ENCODE peak calls at places on chromosomes 1 and 21, in ten cellular contexts. E is suprapubic skin, C is sigmoid colon, L is body of pancreas, O is esophagus squamous epithelium, Q is tibial nerve, J is prostate gland, N is IMR-90, H is gastrocnemius medialis, A is upper lobe of left lung. X is an unnamed sample. For H3K4me1, the result is how much of the 10 kb centered on the place peaks cover.

GRCh38 chr1:10667815-10668214 is 128.6 kb downstream of the CASZ1 start:
- DNase-seq in E (no peak), C (no peak), L (no peak), O (no peak), Q (no peak), J (no peak), N (no peak), H (no peak), A (no peak), X (no peak)

GRCh38 chr1:201696217-201696761 is 132.7 kb upstream of the IPO9 start:
- DNase-seq in E (peak), C (peak), L (peak), O (no peak), Q (peak), J (peak), N (peak), H (peak), A (no peak), X (no peak)

GRCh38 chr1:193827516-193827915 is 641.1 kb upstream of the B3GALT2 start:
- DNase-seq in E (no peak), C (no peak), L (no peak), O (no peak), Q (no peak), J (no peak), N (no peak), H (no peak), A (no peak), X (no peak)

GRCh38 chr1:184150776-184151531 is 99.4 kb downstream of the TSEN15 start:
- DNase-seq in E (no peak), C (no peak), L (no peak), O (no peak), Q (peak), J (no peak), N (peak), H (peak), A (no peak), X (no peak)

GRCh38 chr21:18350216-18350615 is 53.4 kb downstream of the TMPRSS15 start:
- DNase-seq in E (no peak), C (no peak), L (no peak), O (no peak), Q (no peak), J (no peak), N (no peak), H (no peak), A (no peak), X (no peak)

GRCh38 chr1:105137543-105138444 is 1388.1 kb downstream of the AMY1C start:
- DNase-seq in E (no peak), C (no peak), L (peak), O (no peak), Q (no peak), J (no peak), N (no peak), H (no peak), A (no peak), X (peak)

GRCh38 chr1:204350857-204351573 is 8.7 kb downstream of the PLEKHA6 start:
- DNase-seq in E (no peak), C (peak), L (peak), O (no peak), Q (peak), J (no peak), N (peak), H (peak), A (peak), X (peak)

GRCh38 chr1:200288226-200288625 is 121.6 kb downstream of the ZNF281 start:
- DNase-seq in E (no peak), C (no peak), L (no peak), O (no peak), Q (no peak), J (no peak), N (no peak), H (no peak), A (no peak), X (no peak)

GRCh38 chr1:209565759-209566678 is 17.5 kb upstream of the CAMK1G start:
- DNase-seq in E (peak), C (peak), L (peak), O (no peak), Q (peak), J (peak), N (peak), H (peak), A (peak), X (peak)

GRCh38 chr1:85502625-85503083 is 37.7 kb upstream of the DDAH1 start:
- DNase-seq in E (no peak), C (peak), L (peak), O (no peak), Q (peak), J (peak), N (peak), H (no peak), A (peak), X (no peak)

GRCh38 chr1:95207223-95207935 is 26.6 kb upstream of the RWDD3 start:
- DNase-seq in E (no peak), C (no peak), L (peak), O (no peak), Q (no peak), J (no peak), N (no peak), H (no peak), A (no peak), X (no peak)

GRCh38 chr1:10107985-10108663 is 75.4 kb downstream of the UBE4B start:
- DNase-seq in E (no peak), C (no peak), L (no peak), O (no peak), Q (no peak), J (no peak), N (peak), H (no peak), A (no peak), X (no peak)

GRCh38 chr1:2411801-2412394 is 466 bp downstream of the PEX10 start:
- DNase-seq in E (peak), C (no peak), L (no peak), O (no peak), Q (no peak), J (no peak), N (no peak), H (peak), A (no peak), X (no peak)

GRCh38 chr1:240295811-240296210 is 204.1 kb downstream of the FMN2 start:
- DNase-seq in E (no peak), C (no peak), L (no peak), O (no peak), Q (no peak), J (no peak), N (peak), H (no peak), A (no peak), X (no peak)

GRCh38 chr1:208977861-208978260 is 605.7 kb upstream of the CAMK1G start:
- DNase-seq in E (no peak), C (no peak), L (no peak), O (no peak), Q (no peak), J (no peak), N (no peak), H (no peak), A (no peak), X (no peak)

DNA sequence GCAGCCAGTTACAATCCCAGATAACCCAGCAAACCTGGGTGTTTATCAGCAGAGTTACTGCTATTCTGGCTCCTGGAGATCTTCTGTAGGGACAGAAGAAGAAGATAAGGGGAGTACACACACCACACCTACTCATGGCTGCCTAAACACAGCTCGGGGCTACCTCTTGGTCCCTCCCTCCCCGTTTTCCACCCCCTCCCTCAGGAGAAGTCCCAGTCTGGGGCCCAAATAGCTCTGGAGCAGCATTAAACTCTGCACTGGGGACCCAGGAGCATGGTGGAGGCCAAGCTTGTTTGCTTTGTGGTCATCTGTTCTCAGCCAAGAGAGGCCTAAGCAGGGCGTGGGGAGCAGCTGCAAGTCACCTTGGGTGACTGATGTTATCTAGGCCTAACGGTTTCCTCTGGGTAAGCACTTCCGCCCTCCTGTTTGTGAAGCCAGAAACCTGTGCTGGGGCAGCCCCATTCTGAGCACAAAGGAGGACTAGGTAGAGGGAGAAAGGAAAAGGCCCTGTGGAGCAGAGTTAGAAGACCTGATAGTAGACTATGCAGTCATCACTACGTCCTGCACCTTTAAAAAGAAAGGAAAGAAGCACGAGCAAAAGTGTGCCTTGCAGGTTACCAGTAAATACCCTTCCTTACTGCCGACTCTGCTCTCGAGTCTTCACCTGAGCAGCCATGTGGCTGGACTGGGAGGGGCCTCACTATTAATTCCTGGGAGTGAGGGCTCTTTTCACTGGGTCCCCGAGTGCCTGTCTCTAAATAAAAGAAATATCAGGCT is 2.0 kb upstream of the RCSD1 start:
- DNase-seq in E (no peak), C (no peak), L (no peak), O (no peak), Q (no peak), J (no peak), N (no peak), H (peak), A (peak), X (peak)
- TF ChIP-seq POLR2A in E (no peak), C (no peak), L (no peak), O (no peak), Q (no peak), J (no peak), N (no peak), H (no peak), A (no peak), X (peak)

GRCh38 chr1:234565132-234565531 is 44.8 kb downstream of the IRF2BP2 start:
- DNase-seq in E (no peak), C (no peak), L (no peak), O (no peak), Q (no peak), J (no peak), N (no peak), H (no peak), A (no peak), X (no peak)

GRCh38 chr1:234562336-234562735 is 47.6 kb downstream of the IRF2BP2 start:
- DNase-seq in E (no peak), C (no peak), L (peak), O (no peak), Q (no peak), J (no peak), N (no peak), H (no peak), A (no peak), X (no peak)

GRCh38 chr1:234568345-234568744 is 41.6 kb downstream of the IRF2BP2 start:
- DNase-seq in E (no peak), C (no peak), L (no peak), O (no peak), Q (no peak), J (no peak), N (no peak), H (no peak), A (no peak), X (no peak)

GRCh38 chr1:234561322-234561721 is 48.7 kb downstream of the IRF2BP2 start:
- DNase-seq in E (no peak), C (no peak), L (no peak), O (no peak), Q (no peak), J (no peak), N (no peak), H (no peak), A (no peak), X (no peak)

DNA sequence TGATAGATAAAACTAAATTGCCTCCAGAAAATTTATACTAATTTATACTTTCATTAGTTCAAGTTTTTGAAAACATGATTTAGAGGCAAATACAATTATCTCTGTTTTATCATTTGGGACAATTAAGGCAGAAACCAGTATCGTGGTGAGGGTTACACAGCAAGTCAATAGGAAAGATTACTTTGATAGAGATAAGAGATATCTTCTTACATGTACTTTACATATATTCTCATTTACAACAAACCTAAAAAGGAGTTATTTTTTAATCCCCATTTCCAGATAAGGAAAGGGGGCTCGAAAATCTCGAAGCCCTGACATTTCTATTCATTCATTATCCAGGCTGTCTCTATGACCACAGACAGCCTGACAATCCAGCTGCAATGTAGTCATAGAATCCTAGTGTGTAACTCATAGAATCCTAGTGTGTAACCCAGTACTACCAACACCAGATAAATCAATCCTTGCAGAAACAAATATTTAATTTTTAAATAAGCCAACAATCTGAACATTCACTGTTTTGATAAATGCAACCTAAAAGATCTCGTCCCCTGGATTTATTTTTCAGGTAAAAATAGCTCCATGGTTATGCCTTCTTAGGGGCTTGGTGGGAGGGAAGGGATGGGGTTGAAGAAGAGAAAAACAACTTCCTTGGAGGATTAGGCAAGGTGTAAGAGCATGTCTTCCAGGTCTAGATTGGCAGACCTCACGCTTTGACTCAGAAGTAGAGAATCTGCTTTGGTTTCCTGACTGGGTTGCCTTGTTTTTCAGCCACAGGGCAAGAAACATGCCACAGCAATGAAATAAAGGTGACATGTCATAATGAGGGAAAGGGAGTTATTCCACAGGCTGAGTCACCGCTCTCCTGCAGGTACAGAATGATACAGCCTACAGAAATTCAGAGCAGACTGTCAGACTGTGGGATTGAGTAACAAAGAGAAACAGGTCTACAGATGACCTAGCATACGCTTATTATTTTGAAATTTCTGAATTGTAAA is 45.6 kb downstream of the IRF2BP2 start:
- DNase-seq in E (no peak), C (no peak), L (peak), O (no peak), Q (no peak), J (peak), N (peak), H (no peak), A (no peak), X (no peak)
- H3K4me1 ChIP-seq in E (under half), C (under half), L (under half), O (under half), Q (under half), J (under half), N (under half), H (under half), A (under half), X (under half)

GRCh38 chr1:160722726-160723125 is 11.1 kb upstream of the CD48 start:
- DNase-seq in E (no peak), C (no peak), L (no peak), O (no peak), Q (no peak), J (no peak), N (no peak), H (no peak), A (no peak), X (no peak)
- H3K4me3 ChIP-seq in E (no peak), C (no peak), L (no peak), O (no peak), Q (no peak), J (no peak), N (no peak), H (no peak), A (no peak), X (no peak)

GRCh38 chr1:207867136-207868081 is 43.5 kb downstream of the CD34 start:
- DNase-seq in E (peak), C (peak), L (peak), O (no peak), Q (no peak), J (peak), N (no peak), H (peak), A (peak), X (peak)

GRCh38 chr1:207869859-207870258 is 41.1 kb downstream of the CD34 start:
- DNase-seq in E (no peak), C (no peak), L (no peak), O (no peak), Q (no peak), J (no peak), N (no peak), H (no peak), A (no peak), X (no peak)

GRCh38 chr1:207866471-207867135 is 44.3 kb downstream of the CD34 start:
- DNase-seq in E (peak), C (peak), L (peak), O (no peak), Q (peak), J (peak), N (peak), H (peak), A (peak), X (no peak)

GRCh38 chr1:207868769-207869721 is 41.9 kb downstream of the CD34 start:
- DNase-seq in E (peak), C (peak), L (peak), O (no peak), Q (peak), J (peak), N (peak), H (peak), A (peak), X (peak)

GRCh38 chr1:207868252-207868768 is 42.6 kb downstream of the CD34 start:
- DNase-seq in E (no peak), C (peak), L (peak), O (no peak), Q (peak), J (peak), N (no peak), H (no peak), A (peak), X (peak)
- TF ChIP-seq POLR2A in E (no peak), C (no peak), L (peak), O (no peak), Q (no peak), J (peak), N (no peak), H (no peak), A (no peak), X (no peak)

DNA sequence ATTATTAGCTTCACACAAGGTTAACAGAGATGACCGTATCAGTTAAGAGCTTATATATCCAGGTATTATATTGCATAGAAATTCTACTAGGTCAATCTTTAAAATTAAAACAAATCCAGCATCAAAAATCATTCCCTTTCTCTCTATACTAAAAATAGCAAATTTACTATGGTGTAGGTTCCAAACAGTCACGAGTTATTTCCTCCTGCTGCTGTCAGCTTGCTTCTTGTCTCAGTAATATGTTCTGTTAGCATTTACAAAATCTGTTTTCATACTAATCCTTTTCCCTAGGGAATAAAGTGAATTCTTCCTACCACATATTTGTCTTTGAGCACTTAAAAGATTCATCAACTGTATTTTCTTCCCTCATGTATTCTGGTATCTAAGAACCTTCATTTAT is 2.5 kb downstream of the WDR26 start:
- DNase-seq in E (no peak), C (no peak), L (no peak), O (no peak), Q (no peak), J (no peak), N (no peak), H (no peak), A (no peak), X (no peak)
- H3K4me1 ChIP-seq in E (half or more), C (under half), L (half or more), O (under half), Q (half or more), J (under half), N (under half), H (half or more), A (half or more), X (half or more)

X was measured in spleen.